ENCODE peak calls at places on chromosomes 11 and 22, in eight cellular contexts. P is Caco-2, J is nephron progenitor cell, Z is heart left ventricle, R is sigmoid colon, U is ovary, B is lower lobe of right lung, I is GM23338. L is an unnamed sample.

GRCh38 chr11:63610604-63611394 is 3.4 kb downstream of the PLAAT3 start:
- DNase-seq in I (peak), U (peak), B (no peak), R (peak), Z (no peak), J (no peak), P (no peak), L (no peak)

GRCh38 chr11:13010737-13011342 is 1.7 kb downstream of the RASSF10 start:
- DNase-seq in P (no peak), R (no peak), J (peak), U (no peak), I (peak), Z (peak), B (peak), L (no peak)

GRCh38 chr11:44568358-44568705 is 2.9 kb downstream of the CD82 start:
- DNase-seq in J (no peak), R (peak), Z (no peak), U (no peak), B (no peak), P (no peak), I (no peak), L (no peak)

GRCh38 chr22:28442951-28443876 is 236.4 kb downstream of the TTC28 start:
- DNase-seq in J (peak), U (peak), B (peak), R (peak), I (peak), Z (peak), P (peak), L (peak)

GRCh38 chr11:67371549-67372231 is 1.7 kb downstream of the CLCF1 start:
- DNase-seq in R (peak), Z (no peak), U (no peak), B (peak), P (peak), J (peak), I (peak), L (no peak)

GRCh38 chr11:69351460-69351859 is 57.5 kb downstream of the MYEOV start:
- DNase-seq in U (no peak), P (no peak), I (no peak), R (no peak), Z (no peak), B (no peak), J (no peak), L (no peak)

GRCh38 chr22:46881373-46882118 is 119.1 kb downstream of the TBC1D22A start:
- DNase-seq in J (no peak), B (no peak), U (no peak), R (no peak), I (no peak), P (no peak), Z (no peak), L (no peak)

GRCh38 chr11:1181858-1182535 is 24.2 kb downstream of the MUC5AC start:
- DNase-seq in B (no peak), R (no peak), I (no peak), J (no peak), Z (no peak), P (no peak), U (no peak), L (no peak)

GRCh38 chr11:5737091-5737490 is 843 bp downstream of the OR56B1 start:
- DNase-seq in I (no peak), Z (no peak), U (no peak), J (no peak), B (no peak), P (no peak), R (no peak), L (no peak)

GRCh38 chr11:67429038-67429668 is 859 bp downstream of the RPS6KB2 start:
- DNase-seq in I (no peak), R (no peak), P (no peak), B (no peak), U (no peak), J (no peak), Z (no peak), L (no peak)

GRCh38 chr22:46469701-46470100 is 67.7 kb downstream of the CELSR1 start:
- DNase-seq in U (no peak), R (no peak), J (no peak), I (no peak), Z (no peak), P (no peak), B (no peak), L (no peak)

GRCh38 chr11:64850979-64851567 is 6.6 kb upstream of the CDC42BPG start:
- DNase-seq in P (peak), U (no peak), R (no peak), I (peak), Z (no peak), J (no peak), B (no peak), L (no peak)

GRCh38 chr22:38088723-38089473 is 4.9 kb upstream of the SLC16A8 start:
- DNase-seq in R (no peak), B (no peak), P (no peak), U (no peak), J (no peak), Z (no peak), I (peak), L (no peak)

GRCh38 chr11:66349084-66349386 is 1.6 kb upstream of the B4GAT1 start:
- DNase-seq in Z (no peak), U (no peak), B (no peak), P (no peak), I (no peak), R (no peak), J (no peak), L (no peak)

GRCh38 chr11:72781063-72781312 is 12.9 kb downstream of the STARD10 start:
- DNase-seq in B (peak), U (no peak), Z (no peak), P (peak), I (peak), J (no peak), R (no peak), L (no peak)

GRCh38 chr11:120197977-120198376 is 12.9 kb upstream of the OAF start:
- DNase-seq in P (no peak), Z (no peak), B (no peak), U (no peak), R (no peak), I (peak), J (no peak), L (no peak)

GRCh38 chr11:16000065-16000464 is 356.3 kb downstream of the SOX6 start:
- DNase-seq in R (no peak), P (no peak), Z (no peak), I (no peak), U (no peak), B (no peak), J (no peak), L (no peak)

GRCh38 chr22:44202261-44202789 is 21.6 kb downstream of the PARVG start:
- DNase-seq in J (no peak), R (peak), U (no peak), P (no peak), B (no peak), I (no peak), Z (no peak), L (no peak)

GRCh38 chr11:62431171-62431895 is 12.5 kb downstream of the SCGB1A1 start:
- DNase-seq in I (no peak), U (no peak), Z (no peak), B (no peak), J (no peak), P (no peak), R (no peak), L (no peak)

GRCh38 chr11:134483857-134484256 is 71.8 kb upstream of the B3GAT1 start:
- DNase-seq in I (no peak), R (no peak), P (no peak), U (no peak), J (no peak), Z (no peak), B (no peak), L (no peak)

GRCh38 chr22:30795118-30795517 is 100.4 kb downstream of the OSBP2 start:
- DNase-seq in J (no peak), I (no peak), U (no peak), P (no peak), Z (no peak), R (no peak), B (no peak), L (no peak)

GRCh38 chr11:12598330-12599256 is 75.6 kb upstream of the TEAD1 start:
- DNase-seq in I (no peak), R (no peak), B (no peak), U (no peak), J (no peak), P (no peak), Z (no peak), L (no peak)

GRCh38 chr11:67024410-67024809 is 1.5 kb downstream of the SYT12 start:
- DNase-seq in R (no peak), I (no peak), P (no peak), J (no peak), B (no peak), Z (no peak), U (no peak), L (no peak)

GRCh38 chr22:42035256-42035655 is 35.4 kb downstream of the NAGA start:
- DNase-seq in I (no peak), B (no peak), R (no peak), J (no peak), U (no peak), Z (no peak), P (no peak), L (no peak)

GRCh38 chr11:46565248-46565835 is 28.5 kb downstream of the AMBRA1 start:
- DNase-seq in U (no peak), J (no peak), Z (no peak), P (no peak), I (no peak), B (no peak), R (no peak), L (no peak)

GRCh38 chr22:44795701-44796630 is 43.6 kb downstream of the ARHGAP8 start:
- DNase-seq in P (no peak), I (peak), Z (no peak), U (no peak), R (no peak), B (no peak), J (no peak), L (no peak)

GRCh38 chr22:49946612-49947295 is 13.8 kb upstream of the PIM3 start:
- DNase-seq in Z (no peak), P (no peak), B (no peak), R (no peak), U (no peak), J (no peak), I (no peak), L (no peak)

GRCh38 chr22:17891427-17892167 is 117.3 kb upstream of the BID start:
- DNase-seq in I (peak), Z (peak), J (peak), U (no peak), P (peak), B (no peak), R (no peak), L (no peak)
- TF ChIP-seq CTCF in I (peak), Z (peak), J (no peak), U (no peak), P (peak), B (peak), R (peak), L (no peak)

GRCh38 chr11:129695543-129696308 is 119.9 kb upstream of the TMEM45B start:
- DNase-seq in B (peak), Z (peak), P (peak), R (no peak), I (peak), J (peak), U (no peak), L (no peak)
- TF ChIP-seq CTCF in B (peak), Z (peak), P (peak), R (peak), I (peak), J (peak), U (no peak), L (peak)

DNA sequence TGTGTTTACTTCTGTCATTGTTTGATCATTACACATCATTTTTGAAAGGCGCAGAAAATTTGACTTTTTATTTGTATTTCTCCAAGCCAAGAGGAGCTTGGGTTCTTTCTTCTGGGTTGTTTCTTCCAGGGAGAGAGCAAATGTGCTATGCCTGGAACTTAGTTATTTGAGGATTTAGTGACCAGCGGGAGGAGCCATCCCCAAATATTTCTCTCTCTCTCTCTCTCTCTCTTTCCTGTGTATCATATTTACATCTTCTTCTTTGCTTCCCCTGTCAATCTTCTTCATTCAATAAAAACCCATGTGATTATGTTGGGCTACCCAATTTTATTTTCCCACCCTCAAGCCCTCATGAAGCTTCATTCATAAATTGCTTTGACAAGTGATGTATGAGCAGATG is 534.5 kb downstream of the LRRC4C start:
- DNase-seq in R (no peak), P (no peak), Z (no peak), J (no peak), U (no peak), B (no peak), I (peak), L (no peak)
- TF ChIP-seq CTCF in R (no peak), P (no peak), Z (no peak), J (no peak), U (no peak), B (no peak), I (peak), L (no peak)

GRCh38 chr11:114246321-114247069 is 49.7 kb upstream of the NNMT start:
- DNase-seq in B (no peak), Z (no peak), P (no peak), U (no peak), J (no peak), R (no peak), I (no peak), L (no peak)
- TF ChIP-seq CTCF in B (no peak), Z (no peak), P (no peak), U (no peak), J (no peak), R (no peak), I (no peak), L (no peak)

GRCh38 chr11:59182457-59183151 is 10.7 kb downstream of the DTX4 start:
- DNase-seq in B (no peak), R (no peak), U (no peak), Z (no peak), I (peak), J (no peak), P (peak), L (no peak)
- TF ChIP-seq CTCF in B (peak), R (no peak), U (no peak), Z (no peak), I (peak), J (peak), P (peak), L (no peak)

DNA sequence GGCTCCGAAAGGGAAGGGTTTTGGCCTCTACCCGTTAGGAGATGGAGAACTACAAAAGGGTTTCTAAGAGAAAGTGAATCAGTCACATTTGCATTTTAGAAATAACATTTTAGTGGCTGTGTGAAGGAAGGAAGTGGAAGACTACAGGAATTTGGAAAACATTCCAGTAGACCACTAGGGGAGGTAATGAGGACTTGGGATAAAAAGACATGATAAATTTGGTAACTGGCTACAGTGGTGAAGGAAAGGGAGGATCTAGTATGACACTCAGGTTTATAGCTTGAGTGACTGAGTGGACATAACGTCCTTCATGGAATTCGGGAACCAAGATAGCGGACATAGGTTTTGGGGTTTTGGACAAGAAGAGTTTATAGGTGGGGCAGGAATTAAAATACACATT is 7.0 kb upstream of the RRM1 start:
- DNase-seq in P (no peak), U (no peak), R (no peak), B (no peak), J (no peak), Z (no peak), I (peak), L (no peak)
- TF ChIP-seq CTCF in P (no peak), U (no peak), R (no peak), B (no peak), J (peak), Z (no peak), I (peak), L (no peak)